ENCODE peak calls at places on chromosomes 6 and 20, in eight cellular contexts. One of them, this sample, is unnamed.

GRCh38 chr6:148793721-148794120 is 46.9 kb downstream of the UST start:
- DNase-seq in globus pallidus: no peak
- DNase-seq in NCI-H1092: no peak
- DNase-seq in stimulated activated effector memory CD8-positive, alpha-beta T cell treated with anti-CD3 and anti-CD28 coated beads, Interleukin-12 subunit alpha, Interleukin-12 subunit beta, amount 100 ng/mL, for 72 hours: no peak
- DNase-seq in NCI-H1105: no peak
- DNase-seq in T-cell: no peak
- DNase-seq in MV-4-11: no peak
- DNase-seq in stimulated activated CD4-positive, alpha-beta T cell treated with anti-CD3 and anti-CD28 coated beads, Interleukin-2, amount 100 ng/mL, for 48 hours: no peak
- DNase-seq in this sample: no peak

GRCh38 chr6:42254505-42254904 is 36.8 kb upstream of the MRPS10 start:
- DNase-seq in globus pallidus: no peak
- DNase-seq in NCI-H1092: no peak
- DNase-seq in stimulated activated effector memory CD8-positive, alpha-beta T cell treated with anti-CD3 and anti-CD28 coated beads, Interleukin-12 subunit alpha, Interleukin-12 subunit beta, amount 100 ng/mL, for 72 hours: no peak
- DNase-seq in NCI-H1105: no peak
- DNase-seq in T-cell: no peak
- DNase-seq in MV-4-11: no peak
- DNase-seq in stimulated activated CD4-positive, alpha-beta T cell treated with anti-CD3 and anti-CD28 coated beads, Interleukin-2, amount 100 ng/mL, for 48 hours: no peak
- DNase-seq in this sample: no peak

GRCh38 chr20:47676912-47677311 is 108.4 kb downstream of the SULF2 start:
- DNase-seq in globus pallidus: no peak
- DNase-seq in NCI-H1092: no peak
- DNase-seq in stimulated activated effector memory CD8-positive, alpha-beta T cell treated with anti-CD3 and anti-CD28 coated beads, Interleukin-12 subunit alpha, Interleukin-12 subunit beta, amount 100 ng/mL, for 72 hours: no peak
- DNase-seq in NCI-H1105: no peak
- DNase-seq in T-cell: no peak
- DNase-seq in MV-4-11: no peak
- DNase-seq in stimulated activated CD4-positive, alpha-beta T cell treated with anti-CD3 and anti-CD28 coated beads, Interleukin-2, amount 100 ng/mL, for 48 hours: no peak
- DNase-seq in this sample: no peak

GRCh38 chr6:19472168-19472567 is 365.0 kb upstream of the ID4 start:
- DNase-seq in globus pallidus: no peak
- DNase-seq in NCI-H1092: no peak
- DNase-seq in stimulated activated effector memory CD8-positive, alpha-beta T cell treated with anti-CD3 and anti-CD28 coated beads, Interleukin-12 subunit alpha, Interleukin-12 subunit beta, amount 100 ng/mL, for 72 hours: no peak
- DNase-seq in NCI-H1105: no peak
- DNase-seq in T-cell: no peak
- DNase-seq in MV-4-11: peak; percentile 74
- DNase-seq in stimulated activated CD4-positive, alpha-beta T cell treated with anti-CD3 and anti-CD28 coated beads, Interleukin-2, amount 100 ng/mL, for 48 hours: no peak
- DNase-seq in this sample: peak; percentile 5

GRCh38 chr6:20575125-20575524 is 40.9 kb downstream of the CDKAL1 start:
- DNase-seq in globus pallidus: no peak
- DNase-seq in NCI-H1092: peak; percentile 41
- DNase-seq in stimulated activated effector memory CD8-positive, alpha-beta T cell treated with anti-CD3 and anti-CD28 coated beads, Interleukin-12 subunit alpha, Interleukin-12 subunit beta, amount 100 ng/mL, for 72 hours: no peak
- DNase-seq in NCI-H1105: peak; percentile 45
- DNase-seq in T-cell: no peak
- DNase-seq in MV-4-11: no peak
- DNase-seq in stimulated activated CD4-positive, alpha-beta T cell treated with anti-CD3 and anti-CD28 coated beads, Interleukin-2, amount 100 ng/mL, for 48 hours: no peak
- DNase-seq in this sample: no peak

GRCh38 chr6:46015119-46015968 is at the start of gene CLIC5:
- DNase-seq in globus pallidus: no peak
- DNase-seq in NCI-H1092: no peak
- DNase-seq in stimulated activated effector memory CD8-positive, alpha-beta T cell treated with anti-CD3 and anti-CD28 coated beads, Interleukin-12 subunit alpha, Interleukin-12 subunit beta, amount 100 ng/mL, for 72 hours: peak; percentile 70
- DNase-seq in NCI-H1105: peak; percentile 16
- DNase-seq in T-cell: no peak
- DNase-seq in MV-4-11: no peak
- DNase-seq in stimulated activated CD4-positive, alpha-beta T cell treated with anti-CD3 and anti-CD28 coated beads, Interleukin-2, amount 100 ng/mL, for 48 hours: no peak
- DNase-seq in this sample: no peak

GRCh38 chr6:21005816-21006553 is 471.7 kb downstream of the CDKAL1 start:
- DNase-seq in globus pallidus: no peak
- DNase-seq in NCI-H1092: no peak
- DNase-seq in stimulated activated effector memory CD8-positive, alpha-beta T cell treated with anti-CD3 and anti-CD28 coated beads, Interleukin-12 subunit alpha, Interleukin-12 subunit beta, amount 100 ng/mL, for 72 hours: no peak
- DNase-seq in NCI-H1105: no peak
- DNase-seq in T-cell: no peak
- DNase-seq in MV-4-11: peak; percentile 59
- DNase-seq in stimulated activated CD4-positive, alpha-beta T cell treated with anti-CD3 and anti-CD28 coated beads, Interleukin-2, amount 100 ng/mL, for 48 hours: no peak
- DNase-seq in this sample: no peak

GRCh38 chr6:42352856-42353564 is 98.7 kb downstream of the TRERF1 start:
- DNase-seq in globus pallidus: no peak
- DNase-seq in NCI-H1092: no peak
- DNase-seq in stimulated activated effector memory CD8-positive, alpha-beta T cell treated with anti-CD3 and anti-CD28 coated beads, Interleukin-12 subunit alpha, Interleukin-12 subunit beta, amount 100 ng/mL, for 72 hours: no peak
- DNase-seq in NCI-H1105: no peak
- DNase-seq in T-cell: no peak
- DNase-seq in MV-4-11: no peak
- DNase-seq in stimulated activated CD4-positive, alpha-beta T cell treated with anti-CD3 and anti-CD28 coated beads, Interleukin-2, amount 100 ng/mL, for 48 hours: no peak
- DNase-seq in this sample: no peak

GRCh38 chr6:124854338-124854922 is 107.8 kb upstream of the RNF217 start:
- DNase-seq in globus pallidus: no peak
- DNase-seq in NCI-H1092: no peak
- DNase-seq in stimulated activated effector memory CD8-positive, alpha-beta T cell treated with anti-CD3 and anti-CD28 coated beads, Interleukin-12 subunit alpha, Interleukin-12 subunit beta, amount 100 ng/mL, for 72 hours: no peak
- DNase-seq in NCI-H1105: peak; percentile 32
- DNase-seq in T-cell: no peak
- DNase-seq in MV-4-11: no peak
- DNase-seq in stimulated activated CD4-positive, alpha-beta T cell treated with anti-CD3 and anti-CD28 coated beads, Interleukin-2, amount 100 ng/mL, for 48 hours: no peak
- DNase-seq in this sample: no peak

GRCh38 chr20:33645072-33645358 is 17.1 kb upstream of the C20orf144 start:
- DNase-seq in globus pallidus: no peak
- DNase-seq in NCI-H1092: no peak
- DNase-seq in stimulated activated effector memory CD8-positive, alpha-beta T cell treated with anti-CD3 and anti-CD28 coated beads, Interleukin-12 subunit alpha, Interleukin-12 subunit beta, amount 100 ng/mL, for 72 hours: no peak
- DNase-seq in NCI-H1105: no peak
- DNase-seq in T-cell: no peak
- DNase-seq in MV-4-11: no peak
- DNase-seq in stimulated activated CD4-positive, alpha-beta T cell treated with anti-CD3 and anti-CD28 coated beads, Interleukin-2, amount 100 ng/mL, for 48 hours: no peak
- DNase-seq in this sample: peak; percentile 53

GRCh38 chr6:135145509-135145865 is 35.6 kb upstream of the MYB start:
- DNase-seq in globus pallidus: no peak
- DNase-seq in NCI-H1092: no peak
- DNase-seq in stimulated activated effector memory CD8-positive, alpha-beta T cell treated with anti-CD3 and anti-CD28 coated beads, Interleukin-12 subunit alpha, Interleukin-12 subunit beta, amount 100 ng/mL, for 72 hours: no peak
- DNase-seq in NCI-H1105: no peak
- DNase-seq in T-cell: no peak
- DNase-seq in MV-4-11: peak; percentile 52
- DNase-seq in stimulated activated CD4-positive, alpha-beta T cell treated with anti-CD3 and anti-CD28 coated beads, Interleukin-2, amount 100 ng/mL, for 48 hours: no peak
- DNase-seq in this sample: peak; percentile 35

GRCh38 chr20:5630071-5630470 is 120.1 kb upstream of the SHLD1 start:
- DNase-seq in globus pallidus: no peak
- DNase-seq in NCI-H1092: no peak
- DNase-seq in stimulated activated effector memory CD8-positive, alpha-beta T cell treated with anti-CD3 and anti-CD28 coated beads, Interleukin-12 subunit alpha, Interleukin-12 subunit beta, amount 100 ng/mL, for 72 hours: no peak
- DNase-seq in NCI-H1105: no peak
- DNase-seq in T-cell: no peak
- DNase-seq in MV-4-11: no peak
- DNase-seq in stimulated activated CD4-positive, alpha-beta T cell treated with anti-CD3 and anti-CD28 coated beads, Interleukin-2, amount 100 ng/mL, for 48 hours: no peak
- DNase-seq in this sample: no peak

GRCh38 chr20:16821211-16822089 is 73.3 kb downstream of the OTOR start:
- DNase-seq in globus pallidus: no peak
- DNase-seq in NCI-H1092: peak; percentile 17
- DNase-seq in stimulated activated effector memory CD8-positive, alpha-beta T cell treated with anti-CD3 and anti-CD28 coated beads, Interleukin-12 subunit alpha, Interleukin-12 subunit beta, amount 100 ng/mL, for 72 hours: no peak
- DNase-seq in NCI-H1105: peak; percentile 16
- DNase-seq in T-cell: no peak
- DNase-seq in MV-4-11: peak; percentile 19
- DNase-seq in stimulated activated CD4-positive, alpha-beta T cell treated with anti-CD3 and anti-CD28 coated beads, Interleukin-2, amount 100 ng/mL, for 48 hours: no peak
- DNase-seq in this sample: peak; percentile 62

GRCh38 chr6:128979061-128979460 is 96.1 kb downstream of the LAMA2 start:
- DNase-seq in globus pallidus: no peak
- DNase-seq in NCI-H1092: no peak
- DNase-seq in stimulated activated effector memory CD8-positive, alpha-beta T cell treated with anti-CD3 and anti-CD28 coated beads, Interleukin-12 subunit alpha, Interleukin-12 subunit beta, amount 100 ng/mL, for 72 hours: no peak
- DNase-seq in NCI-H1105: no peak
- DNase-seq in T-cell: no peak
- DNase-seq in MV-4-11: no peak
- DNase-seq in stimulated activated CD4-positive, alpha-beta T cell treated with anti-CD3 and anti-CD28 coated beads, Interleukin-2, amount 100 ng/mL, for 48 hours: no peak
- DNase-seq in this sample: no peak

GRCh38 chr6:44052419-44053011 is 74.7 kb downstream of the MRPL14 start:
- DNase-seq in globus pallidus: peak; percentile 33
- DNase-seq in NCI-H1092: no peak
- DNase-seq in stimulated activated effector memory CD8-positive, alpha-beta T cell treated with anti-CD3 and anti-CD28 coated beads, Interleukin-12 subunit alpha, Interleukin-12 subunit beta, amount 100 ng/mL, for 72 hours: no peak
- DNase-seq in NCI-H1105: no peak
- DNase-seq in T-cell: no peak
- DNase-seq in MV-4-11: no peak
- DNase-seq in stimulated activated CD4-positive, alpha-beta T cell treated with anti-CD3 and anti-CD28 coated beads, Interleukin-2, amount 100 ng/mL, for 48 hours: no peak
- DNase-seq in this sample: peak; percentile 96

GRCh38 chr6:5497896-5498578 is 236.7 kb downstream of the FARS2 start:
- DNase-seq in globus pallidus: no peak
- DNase-seq in NCI-H1092: no peak
- DNase-seq in stimulated activated effector memory CD8-positive, alpha-beta T cell treated with anti-CD3 and anti-CD28 coated beads, Interleukin-12 subunit alpha, Interleukin-12 subunit beta, amount 100 ng/mL, for 72 hours: no peak
- DNase-seq in NCI-H1105: peak; percentile 77
- DNase-seq in T-cell: no peak
- DNase-seq in MV-4-11: no peak
- DNase-seq in stimulated activated CD4-positive, alpha-beta T cell treated with anti-CD3 and anti-CD28 coated beads, Interleukin-2, amount 100 ng/mL, for 48 hours: no peak
- DNase-seq in this sample: no peak

GRCh38 chr6:160996316-160996715 is 4.7 kb downstream of the MAP3K4 start:
- DNase-seq in globus pallidus: no peak
- DNase-seq in NCI-H1092: no peak
- DNase-seq in stimulated activated effector memory CD8-positive, alpha-beta T cell treated with anti-CD3 and anti-CD28 coated beads, Interleukin-12 subunit alpha, Interleukin-12 subunit beta, amount 100 ng/mL, for 72 hours: no peak
- DNase-seq in NCI-H1105: no peak
- DNase-seq in T-cell: no peak
- DNase-seq in MV-4-11: no peak
- DNase-seq in stimulated activated CD4-positive, alpha-beta T cell treated with anti-CD3 and anti-CD28 coated beads, Interleukin-2, amount 100 ng/mL, for 48 hours: no peak
- DNase-seq in this sample: no peak

GRCh38 chr20:31788578-31788977 is 30.6 kb upstream of the MYLK2 start:
- DNase-seq in globus pallidus: no peak
- DNase-seq in NCI-H1092: no peak
- DNase-seq in stimulated activated effector memory CD8-positive, alpha-beta T cell treated with anti-CD3 and anti-CD28 coated beads, Interleukin-12 subunit alpha, Interleukin-12 subunit beta, amount 100 ng/mL, for 72 hours: no peak
- DNase-seq in NCI-H1105: no peak
- DNase-seq in T-cell: no peak
- DNase-seq in MV-4-11: no peak
- DNase-seq in stimulated activated CD4-positive, alpha-beta T cell treated with anti-CD3 and anti-CD28 coated beads, Interleukin-2, amount 100 ng/mL, for 48 hours: no peak
- DNase-seq in this sample: peak; percentile 15

GRCh38 chr6:47853766-47854165 is 71.9 kb downstream of the OPN5 start:
- DNase-seq in globus pallidus: peak; percentile 5
- DNase-seq in NCI-H1092: no peak
- DNase-seq in stimulated activated effector memory CD8-positive, alpha-beta T cell treated with anti-CD3 and anti-CD28 coated beads, Interleukin-12 subunit alpha, Interleukin-12 subunit beta, amount 100 ng/mL, for 72 hours: no peak
- DNase-seq in NCI-H1105: no peak
- DNase-seq in T-cell: no peak
- DNase-seq in MV-4-11: no peak
- DNase-seq in stimulated activated CD4-positive, alpha-beta T cell treated with anti-CD3 and anti-CD28 coated beads, Interleukin-2, amount 100 ng/mL, for 48 hours: no peak
- DNase-seq in this sample: no peak

GRCh38 chr6:24016857-24017256 is 109.2 kb upstream of the NRSN1 start:
- DNase-seq in globus pallidus: no peak
- DNase-seq in NCI-H1092: no peak
- DNase-seq in stimulated activated effector memory CD8-positive, alpha-beta T cell treated with anti-CD3 and anti-CD28 coated beads, Interleukin-12 subunit alpha, Interleukin-12 subunit beta, amount 100 ng/mL, for 72 hours: no peak
- DNase-seq in NCI-H1105: no peak
- DNase-seq in T-cell: no peak
- DNase-seq in MV-4-11: no peak
- DNase-seq in stimulated activated CD4-positive, alpha-beta T cell treated with anti-CD3 and anti-CD28 coated beads, Interleukin-2, amount 100 ng/mL, for 48 hours: no peak
- DNase-seq in this sample: no peak

GRCh38 chr6:44006123-44006871 is 121.0 kb downstream of the MRPL14 start:
- DNase-seq in globus pallidus: no peak
- DNase-seq in NCI-H1092: no peak
- DNase-seq in stimulated activated effector memory CD8-positive, alpha-beta T cell treated with anti-CD3 and anti-CD28 coated beads, Interleukin-12 subunit alpha, Interleukin-12 subunit beta, amount 100 ng/mL, for 72 hours: no peak
- DNase-seq in NCI-H1105: no peak
- DNase-seq in T-cell: no peak
- DNase-seq in MV-4-11: no peak
- DNase-seq in stimulated activated CD4-positive, alpha-beta T cell treated with anti-CD3 and anti-CD28 coated beads, Interleukin-2, amount 100 ng/mL, for 48 hours: no peak
- DNase-seq in this sample: no peak

GRCh38 chr6:132161283-132161682 is 210.1 kb upstream of the CCN2 start:
- DNase-seq in globus pallidus: peak; percentile 65
- DNase-seq in NCI-H1092: no peak
- DNase-seq in stimulated activated effector memory CD8-positive, alpha-beta T cell treated with anti-CD3 and anti-CD28 coated beads, Interleukin-12 subunit alpha, Interleukin-12 subunit beta, amount 100 ng/mL, for 72 hours: no peak
- DNase-seq in NCI-H1105: no peak
- DNase-seq in T-cell: no peak
- DNase-seq in MV-4-11: peak; percentile 27
- DNase-seq in stimulated activated CD4-positive, alpha-beta T cell treated with anti-CD3 and anti-CD28 coated beads, Interleukin-2, amount 100 ng/mL, for 48 hours: no peak
- DNase-seq in this sample: peak; percentile 9

GRCh38 chr20:19944772-19945459 is 72.2 kb upstream of the NAA20 start:
- DNase-seq in globus pallidus: no peak
- DNase-seq in NCI-H1092: no peak
- DNase-seq in stimulated activated effector memory CD8-positive, alpha-beta T cell treated with anti-CD3 and anti-CD28 coated beads, Interleukin-12 subunit alpha, Interleukin-12 subunit beta, amount 100 ng/mL, for 72 hours: peak; percentile 50
- DNase-seq in NCI-H1105: no peak
- DNase-seq in T-cell: no peak
- DNase-seq in MV-4-11: no peak
- DNase-seq in stimulated activated CD4-positive, alpha-beta T cell treated with anti-CD3 and anti-CD28 coated beads, Interleukin-2, amount 100 ng/mL, for 48 hours: peak; percentile 28
- DNase-seq in this sample: no peak

GRCh38 chr6:19789100-19789805 is 47.9 kb upstream of the ID4 start:
- DNase-seq in globus pallidus: no peak
- DNase-seq in NCI-H1092: no peak
- DNase-seq in stimulated activated effector memory CD8-positive, alpha-beta T cell treated with anti-CD3 and anti-CD28 coated beads, Interleukin-12 subunit alpha, Interleukin-12 subunit beta, amount 100 ng/mL, for 72 hours: no peak
- DNase-seq in NCI-H1105: no peak
- DNase-seq in T-cell: no peak
- DNase-seq in MV-4-11: peak; percentile 58
- DNase-seq in stimulated activated CD4-positive, alpha-beta T cell treated with anti-CD3 and anti-CD28 coated beads, Interleukin-2, amount 100 ng/mL, for 48 hours: no peak
- DNase-seq in this sample: peak; percentile 11

GRCh38 chr6:150291968-150292710 is 76.7 kb upstream of the IYD start:
- DNase-seq in globus pallidus: no peak
- DNase-seq in NCI-H1092: no peak
- DNase-seq in stimulated activated effector memory CD8-positive, alpha-beta T cell treated with anti-CD3 and anti-CD28 coated beads, Interleukin-12 subunit alpha, Interleukin-12 subunit beta, amount 100 ng/mL, for 72 hours: no peak
- DNase-seq in NCI-H1105: no peak
- DNase-seq in T-cell: no peak
- DNase-seq in MV-4-11: no peak
- DNase-seq in stimulated activated CD4-positive, alpha-beta T cell treated with anti-CD3 and anti-CD28 coated beads, Interleukin-2, amount 100 ng/mL, for 48 hours: no peak
- DNase-seq in this sample: no peak

GRCh38 chr6:168374541-168375071 is 55.0 kb upstream of the DACT2 start:
- DNase-seq in globus pallidus: no peak
- DNase-seq in NCI-H1092: no peak
- DNase-seq in stimulated activated effector memory CD8-positive, alpha-beta T cell treated with anti-CD3 and anti-CD28 coated beads, Interleukin-12 subunit alpha, Interleukin-12 subunit beta, amount 100 ng/mL, for 72 hours: no peak
- DNase-seq in NCI-H1105: no peak
- DNase-seq in T-cell: no peak
- DNase-seq in MV-4-11: no peak
- DNase-seq in stimulated activated CD4-positive, alpha-beta T cell treated with anti-CD3 and anti-CD28 coated beads, Interleukin-2, amount 100 ng/mL, for 48 hours: no peak
- DNase-seq in this sample: no peak

GRCh38 chr20:19026901-19027644 is 185.4 kb upstream of the SLC24A3 start:
- DNase-seq in globus pallidus: no peak
- DNase-seq in NCI-H1092: no peak
- DNase-seq in stimulated activated effector memory CD8-positive, alpha-beta T cell treated with anti-CD3 and anti-CD28 coated beads, Interleukin-12 subunit alpha, Interleukin-12 subunit beta, amount 100 ng/mL, for 72 hours: no peak
- DNase-seq in NCI-H1105: no peak
- DNase-seq in T-cell: no peak
- DNase-seq in MV-4-11: no peak
- DNase-seq in stimulated activated CD4-positive, alpha-beta T cell treated with anti-CD3 and anti-CD28 coated beads, Interleukin-2, amount 100 ng/mL, for 48 hours: no peak
- DNase-seq in this sample: no peak

GRCh38 chr6:158531970-158532369 is 27.9 kb upstream of the TMEM181 start:
- DNase-seq in globus pallidus: no peak
- DNase-seq in NCI-H1092: no peak
- DNase-seq in stimulated activated effector memory CD8-positive, alpha-beta T cell treated with anti-CD3 and anti-CD28 coated beads, Interleukin-12 subunit alpha, Interleukin-12 subunit beta, amount 100 ng/mL, for 72 hours: no peak
- DNase-seq in NCI-H1105: no peak
- DNase-seq in T-cell: no peak
- DNase-seq in MV-4-11: no peak
- DNase-seq in stimulated activated CD4-positive, alpha-beta T cell treated with anti-CD3 and anti-CD28 coated beads, Interleukin-2, amount 100 ng/mL, for 48 hours: no peak
- DNase-seq in this sample: no peak

GRCh38 chr6:109516929-109517328 is 33.9 kb upstream of the ZBTB24 start:
- DNase-seq in globus pallidus: no peak
- DNase-seq in NCI-H1092: no peak
- DNase-seq in stimulated activated effector memory CD8-positive, alpha-beta T cell treated with anti-CD3 and anti-CD28 coated beads, Interleukin-12 subunit alpha, Interleukin-12 subunit beta, amount 100 ng/mL, for 72 hours: no peak
- DNase-seq in NCI-H1105: no peak
- DNase-seq in T-cell: no peak
- DNase-seq in MV-4-11: no peak
- DNase-seq in stimulated activated CD4-positive, alpha-beta T cell treated with anti-CD3 and anti-CD28 coated beads, Interleukin-2, amount 100 ng/mL, for 48 hours: no peak
- DNase-seq in this sample: no peak

GRCh38 chr6:139336488-139336887 is 38.0 kb downstream of the CITED2 start:
- DNase-seq in globus pallidus: no peak
- DNase-seq in NCI-H1092: peak; percentile 5
- DNase-seq in stimulated activated effector memory CD8-positive, alpha-beta T cell treated with anti-CD3 and anti-CD28 coated beads, Interleukin-12 subunit alpha, Interleukin-12 subunit beta, amount 100 ng/mL, for 72 hours: no peak
- DNase-seq in NCI-H1105: peak; percentile 88
- DNase-seq in T-cell: no peak
- DNase-seq in MV-4-11: no peak
- DNase-seq in stimulated activated CD4-positive, alpha-beta T cell treated with anti-CD3 and anti-CD28 coated beads, Interleukin-2, amount 100 ng/mL, for 48 hours: no peak
- DNase-seq in this sample: no peak

GRCh38 chr6:105872244-105872643 is 213.9 kb upstream of the PRDM1 start:
- DNase-seq in globus pallidus: peak; percentile 43
- DNase-seq in NCI-H1092: no peak
- DNase-seq in stimulated activated effector memory CD8-positive, alpha-beta T cell treated with anti-CD3 and anti-CD28 coated beads, Interleukin-12 subunit alpha, Interleukin-12 subunit beta, amount 100 ng/mL, for 72 hours: no peak
- DNase-seq in NCI-H1105: no peak
- DNase-seq in T-cell: no peak
- DNase-seq in MV-4-11: peak; percentile 89
- DNase-seq in stimulated activated CD4-positive, alpha-beta T cell treated with anti-CD3 and anti-CD28 coated beads, Interleukin-2, amount 100 ng/mL, for 48 hours: no peak
- DNase-seq in this sample: no peak

GRCh38 chr6:31727034-31727716 is 1.9 kb downstream of the DDAH2 start:
- DNase-seq in globus pallidus: peak; percentile 42
- DNase-seq in NCI-H1092: no peak
- DNase-seq in stimulated activated effector memory CD8-positive, alpha-beta T cell treated with anti-CD3 and anti-CD28 coated beads, Interleukin-12 subunit alpha, Interleukin-12 subunit beta, amount 100 ng/mL, for 72 hours: no peak
- DNase-seq in NCI-H1105: no peak
- DNase-seq in T-cell: peak; percentile 5
- DNase-seq in MV-4-11: no peak
- DNase-seq in stimulated activated CD4-positive, alpha-beta T cell treated with anti-CD3 and anti-CD28 coated beads, Interleukin-2, amount 100 ng/mL, for 48 hours: no peak
- DNase-seq in this sample: peak; percentile 93

GRCh38 chr6:79138146-79138545 is 60.1 kb upstream of the PHIP start:
- DNase-seq in globus pallidus: no peak
- DNase-seq in NCI-H1092: no peak
- DNase-seq in stimulated activated effector memory CD8-positive, alpha-beta T cell treated with anti-CD3 and anti-CD28 coated beads, Interleukin-12 subunit alpha, Interleukin-12 subunit beta, amount 100 ng/mL, for 72 hours: no peak
- DNase-seq in NCI-H1105: no peak
- DNase-seq in T-cell: no peak
- DNase-seq in MV-4-11: no peak
- DNase-seq in stimulated activated CD4-positive, alpha-beta T cell treated with anti-CD3 and anti-CD28 coated beads, Interleukin-2, amount 100 ng/mL, for 48 hours: no peak
- DNase-seq in this sample: no peak

GRCh38 chr6:124812067-124812466 is 150.2 kb upstream of the RNF217 start:
- DNase-seq in globus pallidus: no peak
- DNase-seq in NCI-H1092: no peak
- DNase-seq in stimulated activated effector memory CD8-positive, alpha-beta T cell treated with anti-CD3 and anti-CD28 coated beads, Interleukin-12 subunit alpha, Interleukin-12 subunit beta, amount 100 ng/mL, for 72 hours: no peak
- DNase-seq in NCI-H1105: peak; percentile 36
- DNase-seq in T-cell: no peak
- DNase-seq in MV-4-11: no peak
- DNase-seq in stimulated activated CD4-positive, alpha-beta T cell treated with anti-CD3 and anti-CD28 coated beads, Interleukin-2, amount 100 ng/mL, for 48 hours: no peak
- DNase-seq in this sample: no peak

This sample was measured in NB4.